ENCODE peak calls at places on chromosomes 1 and 21, in five cellular contexts. One of them, this sample, is unnamed.

GRCh38 chr1:116916533-116917460 is 7.1 kb downstream of the PTGFRN start:
- DNase-seq in stomach: no peak
- DNase-seq in ovary: no peak
- DNase-seq in PC-3: no peak
- DNase-seq in GM23338: no peak
- DNase-seq in this sample: no peak

GRCh38 chr1:44294588-44295007 is 60.5 kb downstream of the ERI3 start:
- DNase-seq in ovary: peak; percentile 54
- DNase-seq in PC-3: no peak
- DNase-seq in stomach: peak; percentile 29
- DNase-seq in GM23338: peak; percentile 79
- DNase-seq in this sample: no peak

GRCh38 chr1:93565496-93566221 is 116.0 kb downstream of the BCAR3 start:
- DNase-seq in GM23338: no peak
- DNase-seq in stomach: no peak
- DNase-seq in ovary: no peak
- DNase-seq in PC-3: no peak
- DNase-seq in this sample: no peak

GRCh38 chr1:53530550-53530949 is 71.4 kb downstream of the DMRTB1 start:
- DNase-seq in ovary: no peak
- DNase-seq in stomach: no peak
- DNase-seq in GM23338: no peak
- DNase-seq in PC-3: no peak
- DNase-seq in this sample: no peak

GRCh38 chr1:159000627-159001026 is 9.1 kb upstream of the IFI16 start:
- DNase-seq in stomach: peak; percentile 57
- DNase-seq in GM23338: peak; percentile 54
- DNase-seq in PC-3: peak; percentile 86
- DNase-seq in ovary: peak; percentile 88
- DNase-seq in this sample: peak; percentile 63

GRCh38 chr21:37380349-37381323 is 14.1 kb downstream of the DYRK1A start:
- DNase-seq in ovary: no peak
- DNase-seq in stomach: peak; percentile 58
- DNase-seq in PC-3: peak; percentile 64
- DNase-seq in GM23338: peak; percentile 60
- DNase-seq in this sample: no peak

GRCh38 chr1:119327066-119327435 is 41.5 kb upstream of the HAO2 start:
- DNase-seq in stomach: no peak
- DNase-seq in ovary: peak; percentile 34
- DNase-seq in GM23338: peak; percentile 91
- DNase-seq in PC-3: no peak
- DNase-seq in this sample: no peak

GRCh38 chr1:203521812-203522211 is 27.9 kb downstream of the OPTC start:
- DNase-seq in ovary: no peak
- DNase-seq in GM23338: no peak
- DNase-seq in stomach: no peak
- DNase-seq in PC-3: no peak
- DNase-seq in this sample: no peak

GRCh38 chr21:45432575-45433255 is 27.8 kb downstream of the COL18A1 start:
- DNase-seq in stomach: no peak
- DNase-seq in GM23338: no peak
- DNase-seq in PC-3: no peak
- DNase-seq in ovary: peak; percentile 70
- DNase-seq in this sample: no peak

GRCh38 chr1:214709241-214709640 is 106.2 kb downstream of the CENPF start:
- DNase-seq in GM23338: no peak
- DNase-seq in PC-3: peak; percentile 56
- DNase-seq in stomach: no peak
- DNase-seq in ovary: no peak
- DNase-seq in this sample: no peak

GRCh38 chr1:81682490-81682889 is 118.2 kb upstream of the ADGRL2 start:
- DNase-seq in stomach: no peak
- DNase-seq in GM23338: peak; percentile 75
- DNase-seq in ovary: no peak
- DNase-seq in PC-3: peak; percentile 61
- DNase-seq in this sample: no peak

GRCh38 chr1:235831148-235831547 is 35.6 kb downstream of the LYST start:
- DNase-seq in ovary: no peak
- DNase-seq in GM23338: no peak
- DNase-seq in PC-3: peak; percentile 17
- DNase-seq in stomach: no peak
- DNase-seq in this sample: peak; percentile 10

GRCh38 chr1:93980320-93980744 is 71.1 kb upstream of the GCLM start:
- DNase-seq in ovary: no peak
- DNase-seq in PC-3: peak; percentile 18
- DNase-seq in stomach: no peak
- DNase-seq in GM23338: peak; percentile 82
- DNase-seq in this sample: no peak

GRCh38 chr1:50418600-50419109 is 4.6 kb downstream of the DMRTA2 start:
- DNase-seq in GM23338: peak; percentile 67
- DNase-seq in ovary: no peak
- DNase-seq in stomach: no peak
- DNase-seq in PC-3: no peak
- DNase-seq in this sample: no peak

GRCh38 chr1:9822490-9822889 is 1.3 kb downstream of the CLSTN1 start:
- DNase-seq in PC-3: no peak
- DNase-seq in GM23338: no peak
- DNase-seq in stomach: no peak
- DNase-seq in ovary: no peak
- DNase-seq in this sample: no peak

GRCh38 chr1:22296701-22297591 is 154.0 kb upstream of the WNT4 start:
- DNase-seq in stomach: peak; percentile 22
- DNase-seq in GM23338: no peak
- DNase-seq in ovary: no peak
- DNase-seq in PC-3: peak; percentile 14
- DNase-seq in this sample: no peak

GRCh38 chr1:115284209-115284608 is 53.8 kb downstream of the NGF start:
- DNase-seq in ovary: no peak
- DNase-seq in PC-3: no peak
- DNase-seq in GM23338: no peak
- DNase-seq in stomach: no peak
- DNase-seq in this sample: no peak

GRCh38 chr1:56482486-56482885 is 96.9 kb downstream of the PLPP3 start:
- DNase-seq in PC-3: no peak
- DNase-seq in ovary: no peak
- DNase-seq in GM23338: no peak
- DNase-seq in stomach: no peak
- DNase-seq in this sample: no peak

GRCh38 chr1:37567023-37567422 is 10.3 kb downstream of the DNALI1 start:
- DNase-seq in ovary: no peak
- DNase-seq in PC-3: no peak
- DNase-seq in GM23338: no peak
- DNase-seq in stomach: no peak
- DNase-seq in this sample: no peak

GRCh38 chr1:42815938-42816599 is 853 bp upstream of the ERMAP start:
- DNase-seq in stomach: no peak
- DNase-seq in GM23338: no peak
- DNase-seq in ovary: no peak
- DNase-seq in PC-3: peak; percentile 14
- DNase-seq in this sample: no peak

GRCh38 chr21:40967771-40968170 is 120.8 kb upstream of the DSCAM start:
- DNase-seq in GM23338: peak; percentile 21
- DNase-seq in PC-3: no peak
- DNase-seq in stomach: no peak
- DNase-seq in ovary: no peak
- DNase-seq in this sample: no peak

GRCh38 chr1:18160290-18160942 is 52.8 kb downstream of the IGSF21 start:
- DNase-seq in GM23338: no peak
- DNase-seq in PC-3: no peak
- DNase-seq in ovary: no peak
- DNase-seq in stomach: no peak
- DNase-seq in this sample: no peak

GRCh38 chr1:156140879-156141707 is 12.3 kb upstream of the SEMA4A start:
- DNase-seq in ovary: no peak
- DNase-seq in PC-3: no peak
- DNase-seq in stomach: no peak
- DNase-seq in GM23338: peak; percentile 93
- DNase-seq in this sample: no peak

GRCh38 chr1:240030236-240030635 is 61.4 kb upstream of the FMN2 start:
- DNase-seq in stomach: no peak
- DNase-seq in PC-3: no peak
- DNase-seq in ovary: no peak
- DNase-seq in GM23338: peak; percentile 3
- DNase-seq in this sample: no peak

GRCh38 chr1:111956155-111956817 is 33.2 kb downstream of the KCND3 start:
- DNase-seq in stomach: no peak
- DNase-seq in ovary: no peak
- DNase-seq in GM23338: no peak
- DNase-seq in PC-3: no peak
- DNase-seq in this sample: no peak

GRCh38 chr1:24745711-24746582 is 700 bp downstream of the CLIC4 start:
- DNase-seq in PC-3: peak; percentile 71
- DNase-seq in stomach: peak; percentile 62
- DNase-seq in GM23338: peak; percentile 60
- DNase-seq in ovary: peak; percentile 70
- DNase-seq in this sample: no peak

GRCh38 chr21:38759286-38759872 is 46.4 kb upstream of the ETS2 start:
- DNase-seq in PC-3: peak; percentile 52
- DNase-seq in stomach: no peak
- DNase-seq in GM23338: no peak
- DNase-seq in ovary: no peak
- DNase-seq in this sample: no peak

GRCh38 chr1:183822081-183822611 is 17.2 kb downstream of the RGL1 start:
- DNase-seq in GM23338: no peak
- DNase-seq in stomach: no peak
- DNase-seq in ovary: peak; percentile 48
- DNase-seq in PC-3: peak; percentile 68
- DNase-seq in this sample: no peak

GRCh38 chr1:89908294-89908992 is 86.5 kb upstream of the ZNF326 start:
- DNase-seq in ovary: no peak
- DNase-seq in PC-3: no peak
- DNase-seq in stomach: no peak
- DNase-seq in GM23338: no peak
- DNase-seq in this sample: no peak

GRCh38 chr1:162535501-162535900 is 26.0 kb upstream of the UAP1 start:
- DNase-seq in GM23338: no peak
- DNase-seq in stomach: no peak
- DNase-seq in PC-3: no peak
- DNase-seq in ovary: no peak
- DNase-seq in this sample: no peak

GRCh38 chr1:92484171-92484471 is 2.6 kb downstream of the GFI1 start:
- DNase-seq in GM23338: no peak
- DNase-seq in PC-3: no peak
- DNase-seq in ovary: no peak
- DNase-seq in stomach: no peak
- DNase-seq in this sample: no peak

GRCh38 chr1:4637616-4638346 is 16.6 kb upstream of the AJAP1 start:
- DNase-seq in ovary: peak; percentile 64
- DNase-seq in stomach: no peak
- DNase-seq in PC-3: no peak
- DNase-seq in GM23338: no peak
- DNase-seq in this sample: no peak

GRCh38 chr1:202800742-202801141 is 7.5 kb downstream of the KDM5B start:
- DNase-seq in stomach: no peak
- DNase-seq in GM23338: no peak
- DNase-seq in ovary: no peak
- DNase-seq in PC-3: no peak
- DNase-seq in this sample: no peak

GRCh38 chr1:4178501-4178900 is 278.4 kb upstream of the C1orf174 start:
- DNase-seq in stomach: no peak
- DNase-seq in ovary: no peak
- DNase-seq in PC-3: no peak
- DNase-seq in GM23338: no peak
- DNase-seq in this sample: no peak

GRCh38 chr1:64624859-64625258 is 120.0 kb upstream of the RAVER2 start:
- DNase-seq in ovary: no peak
- DNase-seq in GM23338: no peak
- DNase-seq in stomach: no peak
- DNase-seq in PC-3: no peak
- DNase-seq in this sample: no peak
- H3K27ac ChIP-seq in ovary: no peak overlapping the region
- H3K27ac ChIP-seq in GM23338: no peak overlapping the region
- H3K27ac ChIP-seq in stomach: no peak overlapping the region
- H3K27ac ChIP-seq in PC-3: no peak overlapping the region
- H3K27ac ChIP-seq in this sample: no peak overlapping the region

GRCh38 chr1:223016890-223017289 is 126.2 kb downstream of the TLR5 start:
- DNase-seq in PC-3: no peak
- DNase-seq in ovary: no peak
- DNase-seq in stomach: no peak
- DNase-seq in GM23338: no peak
- DNase-seq in this sample: no peak
- H3K27ac ChIP-seq in PC-3: no peak overlapping the region
- H3K27ac ChIP-seq in ovary: no peak overlapping the region
- H3K27ac ChIP-seq in stomach: no peak overlapping the region
- H3K27ac ChIP-seq in GM23338: no peak overlapping the region
- H3K27ac ChIP-seq in this sample: no peak overlapping the region

GRCh38 chr1:161091796-161092507 is 2.6 kb upstream of the NECTIN4 start:
- DNase-seq in PC-3: no peak
- DNase-seq in stomach: no peak
- DNase-seq in GM23338: no peak
- DNase-seq in ovary: no peak
- DNase-seq in this sample: no peak
- H3K27ac ChIP-seq in PC-3: peak overlapping the region; percentile 68
- H3K27ac ChIP-seq in stomach: no peak overlapping the region
- H3K27ac ChIP-seq in GM23338: no peak overlapping the region
- H3K27ac ChIP-seq in ovary: no peak overlapping the region
- H3K27ac ChIP-seq in this sample: peak overlapping the region; percentile 53

GRCh38 chr1:61300899-61301298 is 218.5 kb downstream of the NFIA start:
- DNase-seq in stomach: no peak
- DNase-seq in GM23338: peak; percentile 83
- DNase-seq in ovary: no peak
- DNase-seq in PC-3: no peak
- DNase-seq in this sample: no peak
- H3K27ac ChIP-seq in stomach: no peak overlapping the region
- H3K27ac ChIP-seq in GM23338: peak overlapping the region; percentile 72
- H3K27ac ChIP-seq in ovary: no peak overlapping the region
- H3K27ac ChIP-seq in PC-3: no peak overlapping the region
- H3K27ac ChIP-seq in this sample: no peak overlapping the region

DNA sequence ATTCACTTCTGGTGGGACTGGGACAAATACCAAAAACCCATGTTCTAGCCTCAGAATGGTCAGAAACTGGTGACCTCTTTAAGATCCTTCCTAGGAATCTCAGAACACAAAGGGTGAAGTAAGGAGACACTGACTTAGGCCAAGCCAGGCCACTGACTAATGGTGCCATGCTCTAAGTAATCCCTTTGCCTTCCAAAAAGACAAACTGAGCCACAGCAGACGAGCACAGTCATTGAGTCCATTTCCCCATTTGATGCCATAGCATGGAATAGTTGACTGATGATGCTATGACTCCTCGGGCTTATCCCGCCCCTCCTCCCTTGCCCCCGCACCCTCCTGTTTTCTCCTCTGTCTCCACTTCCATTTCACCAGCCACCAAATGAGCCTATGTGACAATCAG is 145.8 kb upstream of the ZNF648 start:
- DNase-seq in GM23338: no peak
- DNase-seq in stomach: no peak
- DNase-seq in ovary: peak; percentile 44
- DNase-seq in PC-3: no peak
- DNase-seq in this sample: no peak
- H3K27ac ChIP-seq in GM23338: no peak overlapping the region
- H3K27ac ChIP-seq in stomach: no peak overlapping the region
- H3K27ac ChIP-seq in ovary: peak overlapping the region; percentile 46
- H3K27ac ChIP-seq in PC-3: no peak overlapping the region
- H3K27ac ChIP-seq in this sample: no peak overlapping the region